ENCODE peak calls at places on chromosomes 13 and 19, in five cellular contexts. Z, X, P, I and S are unnamed samples. For H3K36me3 and H3K4me1, the result is how much of the 10 kb centered on the place peaks cover.

GRCh38 chr13:112812306-112813034 is 122.6 kb downstream of the ATP11A start:
- DNase-seq in Z (no peak), X (no peak), P (no peak), I (no peak), S (no peak)

GRCh38 chr13:113080901-113081521 is 24.6 kb upstream of the F7 start:
- DNase-seq in Z (no peak), X (no peak), P (no peak), I (no peak), S (no peak)

GRCh38 chr19:18063463-18063862 is 23.3 kb downstream of the IL12RB1 start:
- DNase-seq in Z (no peak), X (no peak), P (no peak), I (no peak), S (no peak)

GRCh38 chr13:77386880-77387606 is 60.1 kb upstream of the MYCBP2 start:
- DNase-seq in Z (no peak), X (no peak), P (no peak), I (peak), S (peak)

GRCh38 chr19:19113040-19113541 is 25.2 kb downstream of the TMEM161A start:
- DNase-seq in Z (no peak), X (no peak), P (no peak), I (no peak), S (no peak)

GRCh38 chr13:98751397-98752110 is 918 bp downstream of the SLC15A1 start:
- DNase-seq in Z (no peak), X (no peak), P (peak), I (no peak), S (no peak)

GRCh38 chr19:33868076-33868735 is 71.5 kb downstream of the KCTD15 start:
- DNase-seq in Z (no peak), X (no peak), P (no peak), I (no peak), S (peak)

GRCh38 chr19:47421844-47422395 is 2.6 kb upstream of the MEIS3 start:
- DNase-seq in Z (no peak), X (no peak), P (no peak), I (no peak), S (no peak)

GRCh38 chr19:12945479-12946091 is at the start of gene RAD23A:
- DNase-seq in Z (peak), X (peak), P (peak), I (peak), S (peak)

GRCh38 chr13:35475960-35476943 is at the start of gene MAB21L1:
- DNase-seq in Z (peak), X (no peak), P (no peak), I (peak), S (peak)

GRCh38 chr13:98511435-98511834 is 65.5 kb downstream of the STK24 start:
- DNase-seq in Z (no peak), X (no peak), P (no peak), I (no peak), S (no peak)

GRCh38 chr13:39963612-39964011 is 308.1 kb downstream of the COG6 start:
- DNase-seq in Z (no peak), X (no peak), P (no peak), I (no peak), S (no peak)

GRCh38 chr19:15508035-15508710 is at the start of gene CYP4F22:
- DNase-seq in Z (no peak), X (no peak), P (no peak), I (no peak), S (no peak)

GRCh38 chr19:39397360-39398296 is 6.5 kb downstream of the MED29 start:
- DNase-seq in Z (no peak), X (peak), P (peak), I (peak), S (peak)

GRCh38 chr13:47459512-47459911 is 541.6 kb downstream of the SUCLA2 start:
- DNase-seq in Z (no peak), X (no peak), P (no peak), I (no peak), S (no peak)

GRCh38 chr19:8323781-8324185 is 2.5 kb downstream of the RPS28 start:
- DNase-seq in Z (no peak), X (no peak), P (no peak), I (no peak), S (no peak)

GRCh38 chr19:35731779-35732405 is 10.4 kb downstream of the IGFLR1 start:
- DNase-seq in Z (no peak), X (no peak), P (no peak), I (no peak), S (no peak)

GRCh38 chr19:35734889-35735288 is 7.4 kb downstream of the IGFLR1 start:
- DNase-seq in Z (no peak), X (no peak), P (no peak), I (no peak), S (no peak)

GRCh38 chr19:35733180-35734125 is 8.8 kb downstream of the IGFLR1 start:
- DNase-seq in Z (no peak), X (no peak), P (no peak), I (no peak), S (no peak)

GRCh38 chr19:35732540-35733179 is 9.6 kb downstream of the IGFLR1 start:
- DNase-seq in Z (no peak), X (no peak), P (no peak), I (no peak), S (no peak)

GRCh38 chr19:35734273-35734672 is 8.0 kb downstream of the IGFLR1 start:
- DNase-seq in Z (no peak), X (no peak), P (no peak), I (no peak), S (no peak)
- H3K36me3 ChIP-seq in Z (half or more), X (under half), P (under half), I (under half), S (half or more)

GRCh38 chr19:58326501-58326913 is 287 bp upstream of the ZSCAN22 start:
- DNase-seq in Z (no peak), X (no peak), P (no peak), I (no peak), S (no peak)
- H3K27ac ChIP-seq in Z (no peak), X (peak), P (no peak), I (peak), S (no peak)

DNA sequence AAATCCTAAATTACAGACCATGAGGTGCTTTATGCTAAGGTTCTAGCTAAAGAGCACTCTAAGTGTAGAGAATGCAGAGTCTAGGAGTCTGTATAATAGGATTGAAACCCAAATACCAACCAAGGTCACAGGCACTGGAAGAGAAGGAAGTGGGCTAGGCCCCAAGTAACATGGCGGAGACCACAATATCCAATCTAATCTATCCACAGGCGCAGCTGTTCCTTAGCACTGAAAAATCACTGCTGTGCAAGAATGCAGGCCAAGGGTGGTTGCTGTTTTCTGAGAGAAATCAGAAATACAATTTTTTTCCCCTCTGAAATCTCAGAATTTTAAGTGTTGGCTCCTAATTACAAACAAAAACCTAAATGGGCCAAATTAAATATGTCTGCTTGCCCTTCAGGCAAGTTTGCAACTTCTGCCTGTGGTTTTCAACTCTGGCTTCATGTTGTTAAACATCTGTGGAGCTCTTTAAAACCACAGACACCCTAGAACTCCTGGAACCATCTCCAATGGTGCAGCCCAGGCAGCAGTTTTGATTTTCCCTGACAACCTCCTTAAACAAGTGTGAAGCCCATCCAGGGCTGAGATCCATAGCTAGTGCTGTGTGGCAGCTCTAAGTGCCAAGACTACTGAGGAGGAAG is 6.1 kb downstream of the RANBP3 start:
- DNase-seq in Z (no peak), X (no peak), P (no peak), I (no peak), S (no peak)
- H3K4me1 ChIP-seq in Z (under half), X (half or more), P (under half), I (under half), S (under half)

GRCh38 chr19:1278713-1279112 is 3.4 kb downstream of the FAM174C start:
- DNase-seq in Z (no peak), X (no peak), P (no peak), I (no peak), S (no peak)
- H3K36me3 ChIP-seq in Z (under half), X (under half), P (under half), I (under half), S (half or more)

GRCh38 chr19:737591-738093 is 13.3 kb upstream of the MISP start:
- DNase-seq in Z (no peak), X (no peak), P (peak), I (peak), S (peak)

GRCh38 chr19:736125-736524 is 14.8 kb upstream of the MISP start:
- DNase-seq in Z (no peak), X (no peak), P (no peak), I (no peak), S (no peak)

GRCh38 chr19:739998-740715 is 10.8 kb upstream of the MISP start:
- DNase-seq in Z (no peak), X (no peak), P (no peak), I (no peak), S (no peak)

GRCh38 chr19:741506-742131 is 9.3 kb upstream of the MISP start:
- DNase-seq in Z (no peak), X (no peak), P (no peak), I (no peak), S (no peak)

GRCh38 chr19:738509-739128 is 12.3 kb upstream of the MISP start:
- DNase-seq in Z (no peak), X (no peak), P (no peak), I (no peak), S (no peak)
- H3K27ac ChIP-seq in Z (no peak), X (no peak), P (no peak), I (no peak), S (no peak)